ENCODE peak calls at places on chromosomes 16 and 17, in seven cellular contexts. L is CD4-positive, alpha-beta memory T cell; A is right atrium auricular region; V is right cardiac atrium; Y is sigmoid colon; B is heart left ventricle; F is right lobe of liver. W is an unnamed sample.
A peak's percentile ranks its signal among the peaks of the same experiment; 100 is the strongest.

GRCh38 chr16:80158766-80159165 is 382.0 kb upstream of the DYNLRB2 start:
- DNase-seq in L (no peak), A (no peak), V (no peak), Y (no peak), B (no peak), F (no peak), W (no peak)

GRCh38 chr16:27867122-27868110 is 196.1 kb downstream of the GSG1L start:
- DNase-seq in L (peak; percentile 47), A (no peak), V (peak; percentile 60), Y (no peak), B (peak; percentile 50), F (peak; percentile 59), W (no peak)

GRCh38 chr17:19583871-19584270 is 50.2 kb downstream of the SLC47A1 start:
- DNase-seq in L (no peak), A (no peak), V (no peak), Y (no peak), B (no peak), F (no peak), W (no peak)

GRCh38 chr17:67377727-67378443 is 804 bp downstream of the PITPNC1 start:
- DNase-seq in L (peak; percentile 57), A (no peak), V (peak; percentile 55), Y (peak; percentile 77), B (peak; percentile 61), F (peak; percentile 71), W (no peak)

GRCh38 chr17:42679001-42679491 is 2.3 kb upstream of the PLEKHH3 start:
- DNase-seq in L (peak; percentile 43), A (peak; percentile 68), V (no peak), Y (no peak), B (no peak), F (no peak), W (no peak)

GRCh38 chr17:12422632-12423031 is 243.1 kb upstream of the MYOCD start:
- DNase-seq in L (no peak), A (no peak), V (peak; percentile 19), Y (peak; percentile 90), B (peak; percentile 66), F (no peak), W (no peak)

GRCh38 chr16:1002399-1003161 is 21.0 kb downstream of the SOX8 start:
- DNase-seq in L (peak; percentile 36), A (no peak), V (no peak), Y (no peak), B (no peak), F (no peak), W (no peak)

GRCh38 chr16:71443714-71444113 is 1.9 kb upstream of the TLE7 start:
- DNase-seq in L (no peak), A (no peak), V (no peak), Y (no peak), B (no peak), F (no peak), W (no peak)

GRCh38 chr16:27463741-27464662 is 62.0 kb downstream of the IL21R start:
- DNase-seq in L (peak; percentile 80), A (no peak), V (no peak), Y (no peak), B (no peak), F (no peak), W (no peak)

GRCh38 chr16:77738706-77739105 is 16.4 kb downstream of the NUDT7 start:
- DNase-seq in L (no peak), A (no peak), V (no peak), Y (no peak), B (no peak), F (no peak), W (no peak)

GRCh38 chr16:1494129-1494640 is 1.0 kb downstream of the TELO2 start:
- DNase-seq in L (no peak), A (peak; percentile 66), V (peak; percentile 76), Y (peak; percentile 81), B (peak; percentile 80), F (no peak), W (no peak)

GRCh38 chr16:1062895-1063294 is 9.7 kb upstream of the SSTR5 start:
- DNase-seq in L (no peak), A (no peak), V (no peak), Y (no peak), B (no peak), F (no peak), W (no peak)

GRCh38 chr16:53504665-53505064 is 1.7 kb upstream of the AKTIP start:
- DNase-seq in L (peak; percentile 43), A (no peak), V (no peak), Y (no peak), B (no peak), F (no peak), W (no peak)

GRCh38 chr17:57602896-57603295 is 142.2 kb downstream of the CCDC182 start:
- DNase-seq in L (no peak), A (no peak), V (no peak), Y (no peak), B (no peak), F (no peak), W (no peak)

GRCh38 chr16:3129137-3130131 is 5.4 kb upstream of the ZNF213 start:
- DNase-seq in L (peak; percentile 90), A (peak; percentile 79), V (peak; percentile 64), Y (peak; percentile 86), B (peak; percentile 80), F (peak; percentile 82), W (peak; percentile 48)

GRCh38 chr16:82185012-82185411 is 15.0 kb upstream of the MPHOSPH6 start:
- DNase-seq in L (no peak), A (no peak), V (no peak), Y (no peak), B (no peak), F (no peak), W (no peak)

GRCh38 chr17:50976951-50977472 is 110.9 kb upstream of the TOB1 start:
- DNase-seq in L (no peak), A (no peak), V (no peak), Y (no peak), B (no peak), F (no peak), W (no peak)

GRCh38 chr16:827513-827912 is 27.0 kb upstream of the GNG13 start:
- DNase-seq in L (no peak), A (no peak), V (no peak), Y (no peak), B (no peak), F (no peak), W (no peak)

GRCh38 chr17:37212184-37212583 is 163.6 kb upstream of the C17orf78 start:
- DNase-seq in L (no peak), A (no peak), V (no peak), Y (no peak), B (no peak), F (no peak), W (no peak)

DNA sequence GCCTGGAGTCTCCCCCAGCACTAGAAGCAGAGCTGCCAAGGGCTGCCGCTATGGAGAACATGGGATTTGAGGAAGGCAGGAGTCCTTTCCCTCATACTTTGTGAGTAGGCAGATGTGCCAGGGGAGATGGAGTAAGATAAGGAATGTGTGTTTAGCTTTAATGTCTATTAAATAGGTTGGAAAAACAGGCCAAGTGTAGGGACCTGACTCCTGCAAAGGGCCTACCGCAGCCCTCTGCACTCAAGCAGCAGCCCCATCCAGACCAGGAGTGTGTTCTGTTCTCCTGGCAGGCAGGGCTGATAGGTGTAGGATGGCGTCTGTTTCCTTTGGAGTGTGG is 1.8 kb upstream of the MIF4GD start:
- DNase-seq in L (no peak), A (no peak), V (no peak), Y (no peak), B (no peak), F (no peak), W (no peak)
- H3K27ac ChIP-seq in L (peak overlapping the region; percentile 82), A (peak overlapping the region; percentile 8), V (no peak overlapping the region), Y (peak overlapping the region; percentile 96), B (no peak overlapping the region), F (no peak overlapping the region), W (no peak overlapping the region)

GRCh38 chr16:49698931-49699715 is 156.8 kb downstream of the ZNF423 start:
- DNase-seq in L (no peak), A (peak; percentile 87), V (peak; percentile 85), Y (peak; percentile 79), B (peak; percentile 80), F (no peak), W (no peak)

GRCh38 chr16:49696414-49697101 is 159.4 kb downstream of the ZNF423 start:
- DNase-seq in L (no peak), A (no peak), V (no peak), Y (no peak), B (no peak), F (no peak), W (no peak)

GRCh38 chr16:49698416-49698815 is 157.5 kb downstream of the ZNF423 start:
- DNase-seq in L (no peak), A (peak; percentile 73), V (peak; percentile 78), Y (no peak), B (peak; percentile 72), F (no peak), W (no peak)

GRCh38 chr16:49695782-49696413 is 160.0 kb downstream of the ZNF423 start:
- DNase-seq in L (no peak), A (no peak), V (no peak), Y (no peak), B (no peak), F (no peak), W (no peak)

DNA sequence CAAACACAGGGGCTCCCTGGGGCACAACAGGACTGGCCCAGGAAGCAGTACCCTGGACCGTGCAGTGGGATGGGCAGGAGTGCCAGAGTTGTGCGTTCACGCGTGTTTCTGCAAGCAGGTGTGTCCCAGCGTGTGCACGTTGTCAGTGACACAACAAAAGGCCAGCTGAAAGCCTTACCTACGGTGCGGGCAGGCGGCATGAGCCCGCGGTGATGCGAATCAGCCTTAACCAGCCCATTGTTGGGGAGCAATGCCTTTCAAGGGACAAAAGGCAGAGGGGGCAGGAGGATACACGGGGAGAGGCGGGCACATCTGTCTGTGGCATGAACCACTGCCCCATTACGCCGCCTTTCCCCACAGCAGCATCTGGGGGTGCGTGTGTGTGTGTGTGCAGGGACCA is 158.3 kb downstream of the ZNF423 start:
- DNase-seq in L (no peak), A (no peak), V (no peak), Y (no peak), B (no peak), F (no peak), W (no peak)
- H3K4me1 ChIP-seq in L (no peaks in the 10 kb centered on the region), A (peaks cover 39% of the 10 kb centered on the region), V (peaks cover 2% of the 10 kb centered on the region), Y (peaks cover 18% of the 10 kb centered on the region), B (peaks cover 51% of the 10 kb centered on the region), F (no peaks in the 10 kb centered on the region), W (peaks cover 24% of the 10 kb centered on the region)

DNA sequence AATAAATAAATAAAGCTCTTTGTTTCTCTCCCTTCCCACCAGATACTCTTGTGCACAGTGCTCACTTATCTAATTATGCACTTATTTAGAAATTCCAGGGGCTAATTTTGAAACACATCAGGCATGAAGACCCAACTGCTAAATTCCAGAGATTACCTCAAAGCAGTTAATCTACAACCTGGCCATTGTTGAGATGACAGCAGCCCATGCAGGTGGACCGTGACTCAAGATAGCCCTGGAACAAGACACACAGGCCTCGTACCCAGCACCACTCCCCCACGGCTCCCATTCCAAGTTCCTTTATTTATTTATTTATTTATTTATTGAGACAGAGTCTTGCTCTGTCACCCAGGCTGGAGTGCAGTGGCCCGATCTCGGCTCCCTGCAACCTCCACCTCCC is 60.1 kb upstream of the NPEPPS start:
- DNase-seq in L (no peak), A (no peak), V (no peak), Y (no peak), B (no peak), F (no peak), W (no peak)
- H3K27ac ChIP-seq in L (no peak overlapping the region), A (no peak overlapping the region), V (no peak overlapping the region), Y (no peak overlapping the region), B (no peak overlapping the region), F (no peak overlapping the region), W (no peak overlapping the region)

DNA sequence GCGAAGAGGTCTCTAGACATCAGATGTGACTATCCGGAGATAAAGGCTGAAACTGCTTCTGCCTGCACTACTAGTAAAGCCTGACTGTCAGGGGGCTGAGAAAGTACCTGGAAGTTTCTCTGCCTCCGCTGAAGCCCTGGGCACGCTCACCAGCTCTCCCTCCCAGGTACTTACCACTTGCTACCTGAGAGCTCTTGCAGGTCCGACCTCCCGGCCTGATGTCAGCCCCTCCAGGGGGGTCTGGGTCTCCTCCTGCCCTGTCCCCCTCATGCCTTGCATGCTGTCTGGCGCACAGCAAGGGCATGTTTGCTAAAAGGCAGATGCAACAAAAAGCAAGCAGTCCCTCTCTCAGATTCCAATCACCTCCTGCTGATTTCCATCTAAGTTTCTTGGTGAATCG is 17.4 kb downstream of the ZDHHC7 start:
- DNase-seq in L (no peak), A (no peak), V (no peak), Y (no peak), B (peak; percentile 4), F (no peak), W (no peak)
- H3K4me1 ChIP-seq in L (peaks cover 13% of the 10 kb centered on the region), A (peaks cover 24% of the 10 kb centered on the region), V (no peaks in the 10 kb centered on the region), Y (peaks cover 66% of the 10 kb centered on the region), B (peaks cover 6% of the 10 kb centered on the region), F (no peaks in the 10 kb centered on the region), W (peaks cover 55% of the 10 kb centered on the region)